ENCODE peak calls at places on chromosomes 4 and X, in seven cellular contexts. One of them, this sample, is unnamed.

GRCh38 chr4:42824278-42824977 is 68.1 kb upstream of the GRXCR1 start:
- DNase-seq in activated naive CD4-positive, alpha-beta T cell treated with anti-CD3 and anti-CD28 coated beads, Interleukin-2, amount 10 ng/mL, durations not matched to agents 7 days and 5 days: no peak
- DNase-seq in activated B cell treated with CpG ODN at 0.5 μM for 24 hours: no peak
- DNase-seq in cardiac fibroblast: no peak
- DNase-seq in GM20000: no peak
- DNase-seq in NCI-H2227 treated with DMSO at 0.1 percent for 48 hours: no peak
- DNase-seq in stimulated activated naive CD4-positive, alpha-beta T cell treated with Interleukin-2 at 50 U/mL for 16 hours: no peak
- DNase-seq in this sample: no peak

GRCh38 chrX:145213504-145213903 is 33.8 kb upstream of the SPANXN1 start:
- DNase-seq in NCI-H2227 treated with DMSO at 0.1 percent for 48 hours: no peak
- DNase-seq in cardiac fibroblast: peak
- DNase-seq in activated naive CD4-positive, alpha-beta T cell treated with anti-CD3 and anti-CD28 coated beads, Interleukin-2, amount 10 ng/mL, durations not matched to agents 7 days and 5 days: no peak
- DNase-seq in stimulated activated naive CD4-positive, alpha-beta T cell treated with Interleukin-2 at 50 U/mL for 16 hours: no peak
- DNase-seq in GM20000: no peak
- DNase-seq in activated B cell treated with CpG ODN at 0.5 μM for 24 hours: no peak
- DNase-seq in this sample: no peak

GRCh38 chr4:4696521-4696920 is 154.7 kb upstream of the STX18 start:
- DNase-seq in GM20000: no peak
- DNase-seq in NCI-H2227 treated with DMSO at 0.1 percent for 48 hours: no peak
- DNase-seq in stimulated activated naive CD4-positive, alpha-beta T cell treated with Interleukin-2 at 50 U/mL for 16 hours: no peak
- DNase-seq in activated B cell treated with CpG ODN at 0.5 μM for 24 hours: no peak
- DNase-seq in activated naive CD4-positive, alpha-beta T cell treated with anti-CD3 and anti-CD28 coated beads, Interleukin-2, amount 10 ng/mL, durations not matched to agents 7 days and 5 days: no peak
- DNase-seq in cardiac fibroblast: no peak
- DNase-seq in this sample: no peak

GRCh38 chr4:33911951-33912350 is 2332.4 kb downstream of the ARAP2 start:
- DNase-seq in cardiac fibroblast: peak
- DNase-seq in activated naive CD4-positive, alpha-beta T cell treated with anti-CD3 and anti-CD28 coated beads, Interleukin-2, amount 10 ng/mL, durations not matched to agents 7 days and 5 days: no peak
- DNase-seq in activated B cell treated with CpG ODN at 0.5 μM for 24 hours: no peak
- DNase-seq in stimulated activated naive CD4-positive, alpha-beta T cell treated with Interleukin-2 at 50 U/mL for 16 hours: no peak
- DNase-seq in GM20000: no peak
- DNase-seq in NCI-H2227 treated with DMSO at 0.1 percent for 48 hours: no peak
- DNase-seq in this sample: no peak

GRCh38 chrX:154654372-154654771 is 993 bp upstream of the CTAG2 start:
- DNase-seq in NCI-H2227 treated with DMSO at 0.1 percent for 48 hours: no peak
- DNase-seq in activated naive CD4-positive, alpha-beta T cell treated with anti-CD3 and anti-CD28 coated beads, Interleukin-2, amount 10 ng/mL, durations not matched to agents 7 days and 5 days: no peak
- DNase-seq in GM20000: no peak
- DNase-seq in cardiac fibroblast: no peak
- DNase-seq in activated B cell treated with CpG ODN at 0.5 μM for 24 hours: no peak
- DNase-seq in stimulated activated naive CD4-positive, alpha-beta T cell treated with Interleukin-2 at 50 U/mL for 16 hours: no peak
- DNase-seq in this sample: no peak

GRCh38 chr4:74632634-74633033 is 161.7 kb downstream of the BTC start:
- DNase-seq in cardiac fibroblast: peak
- DNase-seq in stimulated activated naive CD4-positive, alpha-beta T cell treated with Interleukin-2 at 50 U/mL for 16 hours: no peak
- DNase-seq in activated B cell treated with CpG ODN at 0.5 μM for 24 hours: no peak
- DNase-seq in GM20000: no peak
- DNase-seq in NCI-H2227 treated with DMSO at 0.1 percent for 48 hours: no peak
- DNase-seq in activated naive CD4-positive, alpha-beta T cell treated with anti-CD3 and anti-CD28 coated beads, Interleukin-2, amount 10 ng/mL, durations not matched to agents 7 days and 5 days: peak
- DNase-seq in this sample: peak

GRCh38 chrX:41825796-41826195 is 97.6 kb downstream of the CASK start:
- DNase-seq in NCI-H2227 treated with DMSO at 0.1 percent for 48 hours: no peak
- DNase-seq in stimulated activated naive CD4-positive, alpha-beta T cell treated with Interleukin-2 at 50 U/mL for 16 hours: no peak
- DNase-seq in cardiac fibroblast: no peak
- DNase-seq in activated naive CD4-positive, alpha-beta T cell treated with anti-CD3 and anti-CD28 coated beads, Interleukin-2, amount 10 ng/mL, durations not matched to agents 7 days and 5 days: no peak
- DNase-seq in GM20000: no peak
- DNase-seq in activated B cell treated with CpG ODN at 0.5 μM for 24 hours: no peak
- DNase-seq in this sample: no peak

GRCh38 chr4:56681849-56682175 is 716 bp upstream of the HOPX start:
- DNase-seq in stimulated activated naive CD4-positive, alpha-beta T cell treated with Interleukin-2 at 50 U/mL for 16 hours: no peak
- DNase-seq in activated naive CD4-positive, alpha-beta T cell treated with anti-CD3 and anti-CD28 coated beads, Interleukin-2, amount 10 ng/mL, durations not matched to agents 7 days and 5 days: no peak
- DNase-seq in NCI-H2227 treated with DMSO at 0.1 percent for 48 hours: no peak
- DNase-seq in activated B cell treated with CpG ODN at 0.5 μM for 24 hours: no peak
- DNase-seq in cardiac fibroblast: no peak
- DNase-seq in GM20000: no peak
- DNase-seq in this sample: no peak

GRCh38 chrX:129531132-129531531 is 7.8 kb upstream of the SMARCA1 start:
- DNase-seq in NCI-H2227 treated with DMSO at 0.1 percent for 48 hours: no peak
- DNase-seq in stimulated activated naive CD4-positive, alpha-beta T cell treated with Interleukin-2 at 50 U/mL for 16 hours: no peak
- DNase-seq in cardiac fibroblast: no peak
- DNase-seq in activated naive CD4-positive, alpha-beta T cell treated with anti-CD3 and anti-CD28 coated beads, Interleukin-2, amount 10 ng/mL, durations not matched to agents 7 days and 5 days: no peak
- DNase-seq in activated B cell treated with CpG ODN at 0.5 μM for 24 hours: no peak
- DNase-seq in GM20000: no peak
- DNase-seq in this sample: no peak

GRCh38 chr4:153518001-153518400 is 51.8 kb downstream of the TMEM131L start:
- DNase-seq in NCI-H2227 treated with DMSO at 0.1 percent for 48 hours: no peak
- DNase-seq in activated B cell treated with CpG ODN at 0.5 μM for 24 hours: no peak
- DNase-seq in cardiac fibroblast: no peak
- DNase-seq in GM20000: no peak
- DNase-seq in stimulated activated naive CD4-positive, alpha-beta T cell treated with Interleukin-2 at 50 U/mL for 16 hours: no peak
- DNase-seq in activated naive CD4-positive, alpha-beta T cell treated with anti-CD3 and anti-CD28 coated beads, Interleukin-2, amount 10 ng/mL, durations not matched to agents 7 days and 5 days: no peak
- DNase-seq in this sample: no peak

GRCh38 chr4:185726931-185727330 is 85.1 kb downstream of the SORBS2 start:
- DNase-seq in GM20000: no peak
- DNase-seq in activated B cell treated with CpG ODN at 0.5 μM for 24 hours: no peak
- DNase-seq in cardiac fibroblast: peak
- DNase-seq in activated naive CD4-positive, alpha-beta T cell treated with anti-CD3 and anti-CD28 coated beads, Interleukin-2, amount 10 ng/mL, durations not matched to agents 7 days and 5 days: no peak
- DNase-seq in NCI-H2227 treated with DMSO at 0.1 percent for 48 hours: no peak
- DNase-seq in stimulated activated naive CD4-positive, alpha-beta T cell treated with Interleukin-2 at 50 U/mL for 16 hours: no peak
- DNase-seq in this sample: no peak

GRCh38 chr4:6324999-6325790 is 55.5 kb downstream of the WFS1 start:
- DNase-seq in stimulated activated naive CD4-positive, alpha-beta T cell treated with Interleukin-2 at 50 U/mL for 16 hours: no peak
- DNase-seq in NCI-H2227 treated with DMSO at 0.1 percent for 48 hours: no peak
- DNase-seq in cardiac fibroblast: peak
- DNase-seq in activated naive CD4-positive, alpha-beta T cell treated with anti-CD3 and anti-CD28 coated beads, Interleukin-2, amount 10 ng/mL, durations not matched to agents 7 days and 5 days: no peak
- DNase-seq in GM20000: no peak
- DNase-seq in activated B cell treated with CpG ODN at 0.5 μM for 24 hours: no peak
- DNase-seq in this sample: no peak

GRCh38 chrX:49053223-49054072 is 5.4 kb upstream of the CCDC120 start:
- DNase-seq in activated B cell treated with CpG ODN at 0.5 μM for 24 hours: peak
- DNase-seq in GM20000: peak
- DNase-seq in stimulated activated naive CD4-positive, alpha-beta T cell treated with Interleukin-2 at 50 U/mL for 16 hours: peak
- DNase-seq in activated naive CD4-positive, alpha-beta T cell treated with anti-CD3 and anti-CD28 coated beads, Interleukin-2, amount 10 ng/mL, durations not matched to agents 7 days and 5 days: peak
- DNase-seq in cardiac fibroblast: peak
- DNase-seq in NCI-H2227 treated with DMSO at 0.1 percent for 48 hours: peak
- DNase-seq in this sample: no peak

GRCh38 chr4:79865253-79865652 is 207.8 kb downstream of the ANTXR2 start:
- DNase-seq in stimulated activated naive CD4-positive, alpha-beta T cell treated with Interleukin-2 at 50 U/mL for 16 hours: no peak
- DNase-seq in activated naive CD4-positive, alpha-beta T cell treated with anti-CD3 and anti-CD28 coated beads, Interleukin-2, amount 10 ng/mL, durations not matched to agents 7 days and 5 days: no peak
- DNase-seq in GM20000: no peak
- DNase-seq in activated B cell treated with CpG ODN at 0.5 μM for 24 hours: no peak
- DNase-seq in NCI-H2227 treated with DMSO at 0.1 percent for 48 hours: no peak
- DNase-seq in cardiac fibroblast: peak
- DNase-seq in this sample: peak

GRCh38 chr4:6746721-6747689 is 31.0 kb downstream of the BLOC1S4 start:
- DNase-seq in activated naive CD4-positive, alpha-beta T cell treated with anti-CD3 and anti-CD28 coated beads, Interleukin-2, amount 10 ng/mL, durations not matched to agents 7 days and 5 days: no peak
- DNase-seq in activated B cell treated with CpG ODN at 0.5 μM for 24 hours: no peak
- DNase-seq in NCI-H2227 treated with DMSO at 0.1 percent for 48 hours: no peak
- DNase-seq in cardiac fibroblast: no peak
- DNase-seq in stimulated activated naive CD4-positive, alpha-beta T cell treated with Interleukin-2 at 50 U/mL for 16 hours: no peak
- DNase-seq in GM20000: no peak
- DNase-seq in this sample: peak

GRCh38 chrX:78650906-78651437 is 8.2 kb downstream of the RTL3 start:
- DNase-seq in NCI-H2227 treated with DMSO at 0.1 percent for 48 hours: no peak
- DNase-seq in GM20000: no peak
- DNase-seq in stimulated activated naive CD4-positive, alpha-beta T cell treated with Interleukin-2 at 50 U/mL for 16 hours: no peak
- DNase-seq in activated naive CD4-positive, alpha-beta T cell treated with anti-CD3 and anti-CD28 coated beads, Interleukin-2, amount 10 ng/mL, durations not matched to agents 7 days and 5 days: no peak
- DNase-seq in activated B cell treated with CpG ODN at 0.5 μM for 24 hours: no peak
- DNase-seq in cardiac fibroblast: peak
- DNase-seq in this sample: peak

GRCh38 chrX:117996918-117997480 is 119.6 kb downstream of the KLHL13 start:
- DNase-seq in activated B cell treated with CpG ODN at 0.5 μM for 24 hours: no peak
- DNase-seq in cardiac fibroblast: peak
- DNase-seq in GM20000: peak
- DNase-seq in NCI-H2227 treated with DMSO at 0.1 percent for 48 hours: no peak
- DNase-seq in stimulated activated naive CD4-positive, alpha-beta T cell treated with Interleukin-2 at 50 U/mL for 16 hours: no peak
- DNase-seq in activated naive CD4-positive, alpha-beta T cell treated with anti-CD3 and anti-CD28 coated beads, Interleukin-2, amount 10 ng/mL, durations not matched to agents 7 days and 5 days: no peak
- DNase-seq in this sample: no peak

GRCh38 chr4:36165256-36166005 is 78.9 kb downstream of the ARAP2 start:
- DNase-seq in NCI-H2227 treated with DMSO at 0.1 percent for 48 hours: no peak
- DNase-seq in GM20000: no peak
- DNase-seq in stimulated activated naive CD4-positive, alpha-beta T cell treated with Interleukin-2 at 50 U/mL for 16 hours: no peak
- DNase-seq in activated B cell treated with CpG ODN at 0.5 μM for 24 hours: no peak
- DNase-seq in activated naive CD4-positive, alpha-beta T cell treated with anti-CD3 and anti-CD28 coated beads, Interleukin-2, amount 10 ng/mL, durations not matched to agents 7 days and 5 days: no peak
- DNase-seq in cardiac fibroblast: peak
- DNase-seq in this sample: no peak

GRCh38 chrX:12548746-12549145 is 242.5 kb upstream of the PRPS2 start:
- DNase-seq in activated naive CD4-positive, alpha-beta T cell treated with anti-CD3 and anti-CD28 coated beads, Interleukin-2, amount 10 ng/mL, durations not matched to agents 7 days and 5 days: no peak
- DNase-seq in activated B cell treated with CpG ODN at 0.5 μM for 24 hours: no peak
- DNase-seq in NCI-H2227 treated with DMSO at 0.1 percent for 48 hours: no peak
- DNase-seq in GM20000: peak
- DNase-seq in cardiac fibroblast: peak
- DNase-seq in stimulated activated naive CD4-positive, alpha-beta T cell treated with Interleukin-2 at 50 U/mL for 16 hours: no peak
- DNase-seq in this sample: no peak

GRCh38 chr4:41748788-41749445 is 392 bp upstream of the PHOX2B start:
- DNase-seq in stimulated activated naive CD4-positive, alpha-beta T cell treated with Interleukin-2 at 50 U/mL for 16 hours: no peak
- DNase-seq in GM20000: no peak
- DNase-seq in NCI-H2227 treated with DMSO at 0.1 percent for 48 hours: no peak
- DNase-seq in activated naive CD4-positive, alpha-beta T cell treated with anti-CD3 and anti-CD28 coated beads, Interleukin-2, amount 10 ng/mL, durations not matched to agents 7 days and 5 days: no peak
- DNase-seq in cardiac fibroblast: no peak
- DNase-seq in activated B cell treated with CpG ODN at 0.5 μM for 24 hours: no peak
- DNase-seq in this sample: no peak

GRCh38 chr4:4386736-4387392 is at the start of gene NSG1:
- DNase-seq in stimulated activated naive CD4-positive, alpha-beta T cell treated with Interleukin-2 at 50 U/mL for 16 hours: peak
- DNase-seq in activated B cell treated with CpG ODN at 0.5 μM for 24 hours: no peak
- DNase-seq in GM20000: peak
- DNase-seq in activated naive CD4-positive, alpha-beta T cell treated with anti-CD3 and anti-CD28 coated beads, Interleukin-2, amount 10 ng/mL, durations not matched to agents 7 days and 5 days: peak
- DNase-seq in NCI-H2227 treated with DMSO at 0.1 percent for 48 hours: no peak
- DNase-seq in cardiac fibroblast: peak
- DNase-seq in this sample: peak

GRCh38 chr4:2172627-2173231 is 69.2 kb downstream of the HAUS3 start:
- DNase-seq in stimulated activated naive CD4-positive, alpha-beta T cell treated with Interleukin-2 at 50 U/mL for 16 hours: no peak
- DNase-seq in activated naive CD4-positive, alpha-beta T cell treated with anti-CD3 and anti-CD28 coated beads, Interleukin-2, amount 10 ng/mL, durations not matched to agents 7 days and 5 days: peak
- DNase-seq in activated B cell treated with CpG ODN at 0.5 μM for 24 hours: no peak
- DNase-seq in NCI-H2227 treated with DMSO at 0.1 percent for 48 hours: no peak
- DNase-seq in cardiac fibroblast: no peak
- DNase-seq in GM20000: no peak
- DNase-seq in this sample: no peak

GRCh38 chr4:8228319-8229250 is 29.5 kb downstream of the SH3TC1 start:
- DNase-seq in GM20000: peak
- DNase-seq in stimulated activated naive CD4-positive, alpha-beta T cell treated with Interleukin-2 at 50 U/mL for 16 hours: peak
- DNase-seq in cardiac fibroblast: peak
- DNase-seq in activated naive CD4-positive, alpha-beta T cell treated with anti-CD3 and anti-CD28 coated beads, Interleukin-2, amount 10 ng/mL, durations not matched to agents 7 days and 5 days: peak
- DNase-seq in activated B cell treated with CpG ODN at 0.5 μM for 24 hours: peak
- DNase-seq in NCI-H2227 treated with DMSO at 0.1 percent for 48 hours: no peak
- DNase-seq in this sample: peak

This sample was measured in NCI-H226.